ENCODE peak calls at places on chromosomes 6 and 20, in seven cellular contexts. P is NCI-H187; L is EL; B is stimulated activated CD8-positive, alpha-beta memory T cell treated with anti-CD3 and anti-CD28 coated beads, Interleukin-15, amount 100 ng/mL, for 1 hour; Y is GM13976; I is activated gamma-delta T cell; Q is left cardiac atrium. T is an unnamed sample.

GRCh38 chr6:64930664-64931063 is 776.4 kb downstream of the EYS start:
- DNase-seq in B (no peak), I (no peak), Y (no peak), Q (no peak), L (no peak), P (no peak), T (no peak)

GRCh38 chr20:31695849-31696804 is 26.5 kb downstream of the BCL2L1 start:
- DNase-seq in Y (no peak), P (no peak), I (no peak), L (peak), Q (no peak), B (no peak), T (no peak)

GRCh38 chr20:21510414-21510971 is 3.4 kb downstream of the NKX2-2 start:
- DNase-seq in L (peak), I (no peak), P (no peak), Q (no peak), B (no peak), Y (peak), T (no peak)

GRCh38 chr6:72035966-72036365 is 149.6 kb downstream of the RIMS1 start:
- DNase-seq in B (no peak), Q (no peak), Y (no peak), P (no peak), I (no peak), L (no peak), T (no peak)

GRCh38 chr6:108203189-108204119 is 37.6 kb downstream of the NR2E1 start:
- DNase-seq in Y (peak), B (no peak), L (no peak), I (no peak), Q (no peak), P (no peak), T (no peak)

GRCh38 chr20:35087355-35087754 is 5.3 kb downstream of the TRPC4AP start:
- DNase-seq in Y (no peak), L (no peak), Q (no peak), I (no peak), P (no peak), B (no peak), T (no peak)

GRCh38 chr20:11170025-11170424 is 496.2 kb upstream of the JAG1 start:
- DNase-seq in P (no peak), L (no peak), I (no peak), Q (no peak), B (no peak), Y (no peak), T (no peak)

GRCh38 chr6:134774244-134774643 is 175.7 kb downstream of the ALDH8A1 start:
- DNase-seq in Q (no peak), L (peak), B (no peak), Y (no peak), P (no peak), I (no peak), T (no peak)

GRCh38 chr20:5000263-5001173 is 792 bp downstream of the SLC23A2 start:
- DNase-seq in Q (peak), B (no peak), P (peak), Y (peak), L (peak), I (peak), T (no peak)

GRCh38 chr6:135909737-135910387 is 58.4 kb downstream of the PDE7B start:
- DNase-seq in I (no peak), Y (peak), P (peak), B (no peak), L (peak), Q (peak), T (peak)

GRCh38 chr20:9075264-9076095 is 6.6 kb downstream of the PLCB4 start:
- DNase-seq in P (no peak), B (no peak), Y (no peak), L (no peak), Q (no peak), I (no peak), T (no peak)

GRCh38 chr6:150937126-150937906 is 71.8 kb downstream of the MTHFD1L start:
- DNase-seq in Y (no peak), I (no peak), Q (peak), P (no peak), B (no peak), L (no peak), T (no peak)

GRCh38 chr6:159398633-159399032 is 229.4 kb downstream of the FNDC1 start:
- DNase-seq in Y (no peak), I (no peak), P (no peak), Q (no peak), L (no peak), B (no peak), T (no peak)

GRCh38 chr6:797479-798077 is 104.6 kb upstream of the EXOC2 start:
- DNase-seq in I (no peak), L (peak), B (no peak), Y (peak), P (no peak), Q (peak), T (peak)

GRCh38 chr20:2300420-2300819 is 4.6 kb downstream of the TGM3 start:
- DNase-seq in B (no peak), Y (no peak), I (no peak), Q (no peak), L (no peak), P (no peak), T (no peak)

GRCh38 chr6:10511477-10511876 is 9.7 kb upstream of the GCNT2 start:
- DNase-seq in B (no peak), I (no peak), Q (no peak), P (no peak), L (peak), Y (no peak), T (no peak)

GRCh38 chr6:116008470-116009229 is 52.0 kb downstream of the FRK start:
- DNase-seq in B (no peak), Q (peak), I (no peak), Y (no peak), L (peak), P (no peak), T (no peak)

GRCh38 chr6:1009041-1009440 is 302.9 kb upstream of the FOXQ1 start:
- DNase-seq in L (no peak), Y (no peak), Q (no peak), P (no peak), B (no peak), I (no peak), T (no peak)

GRCh38 chr6:17505062-17505476 is 95.0 kb upstream of the FAM8A1 start:
- DNase-seq in B (no peak), P (no peak), Y (no peak), I (no peak), Q (no peak), L (peak), T (no peak)

GRCh38 chr6:33761922-33762629 is 15.4 kb upstream of the IP6K3 start:
- DNase-seq in P (peak), L (peak), B (no peak), Q (peak), I (no peak), Y (peak), T (peak)

GRCh38 chr6:157569543-157569942 is 188.6 kb downstream of the ZDHHC14 start:
- DNase-seq in Q (no peak), Y (no peak), B (no peak), I (no peak), L (no peak), P (no peak), T (peak)

GRCh38 chr6:33843086-33843695 is 39.4 kb upstream of the MLN start:
- DNase-seq in I (no peak), L (no peak), Y (no peak), P (no peak), Q (no peak), B (no peak), T (no peak)

GRCh38 chr20:48919882-48920526 is 1.5 kb upstream of the ARFGEF2 start:
- DNase-seq in P (no peak), L (no peak), I (no peak), B (no peak), Y (no peak), Q (no peak), T (no peak)

GRCh38 chr20:23245553-23246128 is 105.0 kb upstream of the NXT1 start:
- DNase-seq in B (no peak), I (no peak), Q (peak), Y (peak), L (peak), P (no peak), T (peak)

T was measured in Kasumi-1.